ENCODE peak calls at places on chromosomes 5 and 9, in eight cellular contexts. Y is stimulated activated CD8-positive, alpha-beta memory T cell treated with anti-CD3 and anti-CD28 coated beads, Interleukin-15, amount 100 ng/mL, for 24 hours; S is transverse colon; P is PC-9; I is activated T-helper 1 cell treated with anti-CD3 and anti-CD28 coated beads, Interleukin-2, amount 50 U/mL, for 16 hours; E is MM.1S; N is CD8-positive, alpha-beta T cell; Q is WTC11. X is an unnamed sample.
A peak's percentile ranks its signal among the peaks of the same experiment; 100 is the strongest.

GRCh38 chr9:6055213-6055612 is 39.8 kb upstream of the RANBP6 start:
- DNase-seq in I (no peak), E (peak; percentile 80), Y (no peak), Q (peak; percentile 30), P (peak; percentile 81), N (no peak), S (peak; percentile 22), X (peak; percentile 70)

GRCh38 chr9:79817469-79818004 is 245.8 kb downstream of the TLE4 start:
- DNase-seq in E (peak; percentile 55), Q (no peak), P (no peak), I (no peak), N (no peak), Y (no peak), S (no peak), X (no peak)

GRCh38 chr5:27377626-27378025 is 339.2 kb upstream of the CDH9 start:
- DNase-seq in E (no peak), P (no peak), Y (no peak), Q (no peak), S (no peak), I (no peak), N (no peak), X (no peak)

GRCh38 chr5:145495171-145495570 is 340.0 kb downstream of the PRELID2 start:
- DNase-seq in P (no peak), E (no peak), I (no peak), S (no peak), Y (no peak), N (no peak), Q (no peak), X (no peak)

GRCh38 chr9:88824711-88825110 is 166.6 kb upstream of the S1PR3 start:
- DNase-seq in Y (no peak), I (no peak), P (no peak), N (no peak), Q (no peak), E (no peak), S (no peak), X (no peak)

GRCh38 chr9:33375841-33376321 is 26.5 kb downstream of the AQP7 start:
- DNase-seq in S (no peak), Q (no peak), E (no peak), N (no peak), Y (no peak), I (no peak), P (no peak), X (no peak)

GRCh38 chr5:159469496-159470370 is 139.4 kb upstream of the IL12B start:
- DNase-seq in N (no peak), Q (no peak), I (no peak), Y (no peak), E (peak; percentile 55), P (no peak), S (no peak), X (no peak)

GRCh38 chr9:134375430-134376385 is 49.5 kb downstream of the RXRA start:
- DNase-seq in P (no peak), S (no peak), Y (no peak), E (no peak), Q (no peak), I (no peak), N (no peak), X (no peak)

GRCh38 chr5:4020386-4020785 is 424.8 kb downstream of the IRX1 start:
- DNase-seq in N (no peak), Y (no peak), E (no peak), S (no peak), I (no peak), Q (no peak), P (no peak), X (no peak)

GRCh38 chr5:11494340-11494739 is 409.9 kb downstream of the CTNND2 start:
- DNase-seq in Q (no peak), Y (no peak), N (no peak), I (no peak), S (no peak), P (no peak), E (no peak), X (no peak)

X was measured in natural killer cell treated with Interleukin-12 subunit alpha and Interleukin-12 subunit beta and Interleukin-15 and Interleukin-18, amount 100 ng/mL, for 72 hours.